ENCODE peak calls at places on chromosome 3, in four cellular contexts. One of them, this sample, is unnamed.

GRCh38 chr3:38728008-38728407 is 78.5 kb upstream of the SCN5A start:
- DNase-seq in AG10803: no peak
- DNase-seq in GM20000: no peak
- DNase-seq in RPMI7951: no peak
- DNase-seq in this sample: no peak

GRCh38 chr3:115913069-115913686 is 289.9 kb downstream of the GAP43 start:
- DNase-seq in GM20000: no peak
- DNase-seq in AG10803: no peak
- DNase-seq in RPMI7951: no peak
- DNase-seq in this sample: peak

GRCh38 chr3:170603770-170604510 is 18.1 kb upstream of the SLC7A14 start:
- DNase-seq in RPMI7951: peak
- DNase-seq in AG10803: peak
- DNase-seq in GM20000: no peak
- DNase-seq in this sample: no peak

GRCh38 chr3:101154386-101154785 is 161.2 kb upstream of the ABI3BP start:
- DNase-seq in RPMI7951: no peak
- DNase-seq in AG10803: no peak
- DNase-seq in GM20000: no peak
- DNase-seq in this sample: no peak

GRCh38 chr3:162278834-162279233 is 782.2 kb downstream of the OTOL1 start:
- DNase-seq in RPMI7951: no peak
- DNase-seq in GM20000: no peak
- DNase-seq in AG10803: no peak
- DNase-seq in this sample: no peak

GRCh38 chr3:187743195-187744141 is 1.8 kb downstream of the BCL6 start:
- DNase-seq in GM20000: no peak
- DNase-seq in RPMI7951: peak
- DNase-seq in AG10803: peak
- DNase-seq in this sample: peak

GRCh38 chr3:133894334-133895207 is 1.1 kb downstream of the RAB6B start:
- DNase-seq in RPMI7951: no peak
- DNase-seq in AG10803: no peak
- DNase-seq in GM20000: peak
- DNase-seq in this sample: no peak

GRCh38 chr3:136632625-136633081 is 119.5 kb downstream of the STAG1 start:
- DNase-seq in GM20000: no peak
- DNase-seq in AG10803: no peak
- DNase-seq in RPMI7951: peak
- DNase-seq in this sample: peak

GRCh38 chr3:150699068-150699635 is 4.6 kb downstream of the ERICH6 start:
- DNase-seq in AG10803: peak
- DNase-seq in GM20000: no peak
- DNase-seq in RPMI7951: peak
- DNase-seq in this sample: peak

GRCh38 chr3:72137865-72138861 is 353.2 kb upstream of the PROK2 start:
- DNase-seq in AG10803: no peak
- DNase-seq in GM20000: no peak
- DNase-seq in RPMI7951: no peak
- DNase-seq in this sample: no peak

GRCh38 chr3:38604246-38604645 is 45.2 kb downstream of the SCN5A start:
- DNase-seq in RPMI7951: no peak
- DNase-seq in AG10803: no peak
- DNase-seq in GM20000: no peak
- DNase-seq in this sample: no peak

GRCh38 chr3:5339967-5340535 is 152.5 kb downstream of the EDEM1 start:
- DNase-seq in AG10803: no peak
- DNase-seq in GM20000: no peak
- DNase-seq in RPMI7951: no peak
- DNase-seq in this sample: no peak

GRCh38 chr3:101119535-101119934 is 126.3 kb upstream of the ABI3BP start:
- DNase-seq in RPMI7951: peak
- DNase-seq in GM20000: no peak
- DNase-seq in AG10803: peak
- DNase-seq in this sample: peak

GRCh38 chr3:123451186-123451585 is 2.3 kb upstream of the ADCY5 start:
- DNase-seq in AG10803: no peak
- DNase-seq in RPMI7951: no peak
- DNase-seq in GM20000: no peak
- DNase-seq in this sample: no peak

GRCh38 chr3:110995461-110996226 is 76.0 kb upstream of the NECTIN3 start:
- DNase-seq in RPMI7951: peak
- DNase-seq in GM20000: no peak
- DNase-seq in AG10803: peak
- DNase-seq in this sample: peak

GRCh38 chr3:37918627-37919026 is 56.9 kb downstream of the CTDSPL start:
- DNase-seq in GM20000: no peak
- DNase-seq in RPMI7951: no peak
- DNase-seq in AG10803: no peak
- DNase-seq in this sample: no peak